ENCODE peak calls at places on chromosome 12, in seven cellular contexts. U, S, Q, W, Y, D and A are unnamed samples.

GRCh38 chr12:6945613-6946012 is 1.8 kb downstream of the C12orf57 start:
- DNase-seq in U (no peak), S (no peak), Q (no peak), W (no peak), Y (no peak), D (no peak), A (no peak)

GRCh38 chr12:105740970-105741725 is 397.6 kb downstream of the NUAK1 start:
- DNase-seq in U (no peak), S (peak), Q (no peak), W (peak), Y (no peak), D (no peak), A (peak)

GRCh38 chr12:30694412-30694955 is 1.2 kb downstream of the IPO8 start:
- DNase-seq in U (no peak), S (no peak), Q (no peak), W (no peak), Y (no peak), D (no peak), A (peak)

GRCh38 chr12:127295630-127296029 is 971.3 kb upstream of the TMEM132C start:
- DNase-seq in U (no peak), S (no peak), Q (no peak), W (no peak), Y (no peak), D (no peak), A (no peak)

GRCh38 chr12:48183091-48183875 is at the start of gene CCDC184:
- DNase-seq in U (peak), S (peak), Q (no peak), W (peak), Y (peak), D (peak), A (peak)

GRCh38 chr12:81963026-81963425 is 203.9 kb upstream of the PPFIA2 start:
- DNase-seq in U (no peak), S (no peak), Q (no peak), W (no peak), Y (no peak), D (no peak), A (no peak)

GRCh38 chr12:13278249-13278787 is 81.8 kb downstream of the EMP1 start:
- DNase-seq in U (peak), S (peak), Q (no peak), W (peak), Y (peak), D (peak), A (peak)

GRCh38 chr12:124391340-124392261 is 96.7 kb downstream of the RFLNA start:
- DNase-seq in U (no peak), S (no peak), Q (no peak), W (no peak), Y (no peak), D (no peak), A (peak)

GRCh38 chr12:49549735-49550710 is 11.2 kb downstream of the KCNH3 start:
- DNase-seq in U (no peak), S (no peak), Q (no peak), W (no peak), Y (peak), D (no peak), A (no peak)

GRCh38 chr12:59087077-59087673 is 166.9 kb upstream of the LRIG3 start:
- DNase-seq in U (no peak), S (no peak), Q (no peak), W (no peak), Y (no peak), D (no peak), A (peak)

GRCh38 chr12:42468853-42469252 is 120.7 kb downstream of the PRICKLE1 start:
- DNase-seq in U (no peak), S (no peak), Q (no peak), W (no peak), Y (no peak), D (no peak), A (no peak)

GRCh38 chr12:120399531-120399930 is 30.6 kb upstream of the MSI1 start:
- DNase-seq in U (no peak), S (no peak), Q (no peak), W (no peak), Y (no peak), D (no peak), A (peak)

GRCh38 chr12:65602579-65603295 is 221.5 kb upstream of the HMGA2 start:
- DNase-seq in U (peak), S (peak), Q (peak), W (peak), Y (no peak), D (peak), A (peak)

GRCh38 chr12:16605666-16606116 is 271 bp downstream of the LMO3 start:
- DNase-seq in U (peak), S (no peak), Q (no peak), W (no peak), Y (peak), D (no peak), A (peak)

GRCh38 chr12:67579662-67580003 is 68.9 kb upstream of the DYRK2 start:
- DNase-seq in U (no peak), S (no peak), Q (no peak), W (no peak), Y (no peak), D (no peak), A (no peak)

GRCh38 chr12:8697476-8698131 is at the start of gene RIMKLB:
- DNase-seq in U (peak), S (peak), Q (no peak), W (peak), Y (peak), D (peak), A (peak)

GRCh38 chr12:92915365-92915764 is 13.7 kb downstream of the EEA1 start:
- DNase-seq in U (no peak), S (no peak), Q (no peak), W (no peak), Y (no peak), D (no peak), A (no peak)

GRCh38 chr12:18521461-18521860 is 216.4 kb downstream of the PLCZ1 start:
- DNase-seq in U (no peak), S (no peak), Q (no peak), W (no peak), Y (no peak), D (no peak), A (no peak)

GRCh38 chr12:76085159-76085868 is 829 bp upstream of the NAP1L1 start:
- DNase-seq in U (no peak), S (no peak), Q (no peak), W (peak), Y (no peak), D (no peak), A (no peak)

GRCh38 chr12:78034025-78034424 is 203.3 kb downstream of the NAV3 start:
- DNase-seq in U (no peak), S (no peak), Q (peak), W (no peak), Y (no peak), D (no peak), A (peak)

GRCh38 chr12:66269757-66270383 is 32.4 kb upstream of the HELB start:
- DNase-seq in U (no peak), S (no peak), Q (peak), W (peak), Y (no peak), D (no peak), A (peak)

GRCh38 chr12:46550266-46550879 is 177.8 kb upstream of the SLC38A2 start:
- DNase-seq in U (no peak), S (no peak), Q (no peak), W (no peak), Y (no peak), D (no peak), A (no peak)

GRCh38 chr12:3752741-3753486 is at the start of gene CRACR2A:
- DNase-seq in U (peak), S (peak), Q (no peak), W (no peak), Y (peak), D (no peak), A (peak)

GRCh38 chr12:116400671-116401357 is 123.3 kb upstream of the MED13L start:
- DNase-seq in U (no peak), S (no peak), Q (no peak), W (no peak), Y (no peak), D (no peak), A (no peak)

GRCh38 chr12:102634216-102634615 is 153.9 kb upstream of the IGF1 start:
- DNase-seq in U (no peak), S (no peak), Q (peak), W (no peak), Y (no peak), D (no peak), A (peak)

GRCh38 chr12:39573971-39574370 is 45.6 kb downstream of the ABCD2 start:
- DNase-seq in U (no peak), S (no peak), Q (no peak), W (no peak), Y (no peak), D (no peak), A (no peak)

GRCh38 chr12:52735816-52736632 is 32.7 kb upstream of the KRT77 start:
- DNase-seq in U (no peak), S (no peak), Q (no peak), W (no peak), Y (no peak), D (no peak), A (no peak)

GRCh38 chr12:131273291-131273845 is 319.7 kb downstream of the ADGRD1 start:
- DNase-seq in U (no peak), S (no peak), Q (no peak), W (no peak), Y (no peak), D (no peak), A (no peak)